ENCODE peak calls at places on chromosomes 4 and X, in five cellular contexts. J is GM23248, L is left cardiac atrium, H is fibroblast of lung, P is mesothelial cell of epicardium. E is an unnamed sample.

GRCh38 chrX:48574270-48575266 is at the start of gene RBM3:
- DNase-seq in J (peak), L (peak), H (peak), P (peak), E (peak)

GRCh38 chr4:128780688-128781087 is 28.8 kb upstream of the JADE1 start:
- DNase-seq in J (no peak), L (no peak), H (no peak), P (no peak), E (no peak)

GRCh38 chr4:80840396-80840795 is 190.1 kb upstream of the BMP3 start:
- DNase-seq in J (no peak), L (no peak), H (no peak), P (no peak), E (no peak)

GRCh38 chr4:164095313-164096110 is 601.0 kb downstream of the TMA16 start:
- DNase-seq in J (no peak), L (no peak), H (no peak), P (no peak), E (no peak)

GRCh38 chr4:38387348-38387747 is 276.7 kb upstream of the KLF3 start:
- DNase-seq in J (peak), L (peak), H (peak), P (no peak), E (no peak)

GRCh38 chrX:11422529-11422857 is 129.3 kb downstream of the AMELX start:
- DNase-seq in J (no peak), L (no peak), H (no peak), P (no peak), E (no peak)

GRCh38 chrX:50853399-50853798 is 39.4 kb upstream of the SHROOM4 start:
- DNase-seq in J (no peak), L (no peak), H (no peak), P (no peak), E (no peak)

GRCh38 chr4:2255501-2256155 is 6.3 kb downstream of the MXD4 start:
- DNase-seq in J (no peak), L (peak), H (no peak), P (peak), E (no peak)

GRCh38 chr4:123346330-123346940 is 50.2 kb upstream of the SPRY1 start:
- DNase-seq in J (no peak), L (no peak), H (no peak), P (no peak), E (no peak)

GRCh38 chrX:124594017-124594651 is 247.8 kb downstream of the SH2D1A start:
- DNase-seq in J (no peak), L (no peak), H (no peak), P (no peak), E (no peak)

GRCh38 chr4:112296949-112297483 is at the start of gene ALPK1:
- DNase-seq in J (peak), L (no peak), H (peak), P (no peak), E (peak)

GRCh38 chr4:16027114-16027513 is 56.7 kb downstream of the PROM1 start:
- DNase-seq in J (no peak), L (no peak), H (peak), P (no peak), E (no peak)

GRCh38 chr4:106245176-106245575 is 70.8 kb downstream of the TBCK start:
- DNase-seq in J (no peak), L (no peak), H (no peak), P (no peak), E (no peak)

GRCh38 chrX:1006156-1006730 is 206.2 kb downstream of the CRLF2 start:
- DNase-seq in J (no peak), L (no peak), H (no peak), P (no peak), E (no peak)

GRCh38 chr4:2361366-2362285 is 56.8 kb downstream of the ZFYVE28 start:
- DNase-seq in J (no peak), L (no peak), H (no peak), P (no peak), E (no peak)

GRCh38 chrX:17425551-17425950 is 50.6 kb downstream of the NHS start:
- DNase-seq in J (no peak), L (no peak), H (no peak), P (no peak), E (no peak)

GRCh38 chr4:160038560-160038959 is 935.7 kb downstream of the RAPGEF2 start:
- DNase-seq in J (no peak), L (no peak), H (no peak), P (no peak), E (no peak)

GRCh38 chr4:175971393-175972179 is 94.1 kb upstream of the WDR17 start:
- DNase-seq in J (peak), L (no peak), H (peak), P (no peak), E (no peak)

GRCh38 chr4:38980903-38981676 is 51.1 kb downstream of the TMEM156 start:
- DNase-seq in J (peak), L (no peak), H (peak), P (no peak), E (no peak)

GRCh38 chr4:41746440-41747229 is 1.9 kb downstream of the PHOX2B start:
- DNase-seq in J (no peak), L (no peak), H (no peak), P (no peak), E (no peak)

GRCh38 chr4:151205722-151206121 is 71.2 kb upstream of the PRSS48 start:
- DNase-seq in J (no peak), L (no peak), H (no peak), P (no peak), E (no peak)

GRCh38 chr4:95085118-95085833 is 327.5 kb downstream of the BMPR1B start:
- DNase-seq in J (no peak), L (no peak), H (no peak), P (no peak), E (no peak)

GRCh38 chr4:12707381-12708175 is 776.6 kb downstream of the RAB28 start:
- DNase-seq in J (no peak), L (no peak), H (no peak), P (no peak), E (no peak)

GRCh38 chr4:10949039-10949728 is 264.6 kb upstream of the CLNK start:
- DNase-seq in J (no peak), L (no peak), H (no peak), P (no peak), E (no peak)

GRCh38 chr4:165379662-165380061 is 854 bp downstream of the CPE start:
- DNase-seq in J (peak), L (no peak), H (no peak), P (no peak), E (no peak)

GRCh38 chr4:77538574-77539157 is 67.0 kb upstream of the CXCL13 start:
- DNase-seq in J (no peak), L (no peak), H (peak), P (no peak), E (no peak)

GRCh38 chr4:32824321-32824720 is 2104.2 kb downstream of the PCDH7 start:
- DNase-seq in J (no peak), L (no peak), H (peak), P (no peak), E (no peak)

GRCh38 chr4:83115000-83115399 is 471 bp upstream of the PLAC8 start:
- DNase-seq in J (peak), L (no peak), H (peak), P (no peak), E (peak)

GRCh38 chrX:133745361-133745760 is 240.0 kb downstream of the GPC3 start:
- DNase-seq in J (no peak), L (no peak), H (no peak), P (no peak), E (no peak)

GRCh38 chr4:188439641-188440311 is 300.5 kb downstream of the TRIML1 start:
- DNase-seq in J (peak), L (peak), H (peak), P (no peak), E (no peak)

GRCh38 chrX:151825927-151826471 is 86.7 kb upstream of the MAGEA4 start:
- DNase-seq in J (peak), L (no peak), H (peak), P (no peak), E (no peak)

GRCh38 chr4:126661194-126661593 is 971.6 kb upstream of the INTU start:
- DNase-seq in J (no peak), L (no peak), H (no peak), P (no peak), E (no peak)

GRCh38 chrX:11239230-11239629 is 54.0 kb upstream of the AMELX start:
- DNase-seq in J (peak), L (no peak), H (peak), P (no peak), E (no peak)

GRCh38 chrX:41921492-41922124 is 1.7 kb downstream of the CASK start:
- DNase-seq in J (peak), L (no peak), H (peak), P (no peak), E (peak)

GRCh38 chr4:107292979-107293378 is 256.9 kb upstream of the DKK2 start:
- DNase-seq in J (no peak), L (no peak), H (no peak), P (no peak), E (no peak)

GRCh38 chr4:67712650-67713530 is 11.9 kb upstream of the UBA6 start:
- DNase-seq in J (no peak), L (no peak), H (no peak), P (no peak), E (no peak)

E was measured in ACHN.